ENCODE peak calls at places on chromosomes 4 and X, in six cellular contexts. One of them, this sample, is unnamed.
A peak's percentile ranks its signal among the peaks of the same experiment; 100 is the strongest.

GRCh38 chr4:187149229-187149628 is 425.6 kb upstream of the FAT1 start:
- DNase-seq in choroid plexus epithelial cell: no peak
- DNase-seq in transverse colon: no peak
- DNase-seq in GM19239: no peak
- DNase-seq in putamen: no peak
- DNase-seq in body of pancreas: no peak
- DNase-seq in this sample: no peak

GRCh38 chr4:76003620-76004019 is 3.7 kb downstream of the CXCL9 start:
- DNase-seq in choroid plexus epithelial cell: no peak
- DNase-seq in transverse colon: no peak
- DNase-seq in GM19239: no peak
- DNase-seq in putamen: no peak
- DNase-seq in body of pancreas: no peak
- DNase-seq in this sample: no peak

GRCh38 chrX:39331062-39331704 is 529.9 kb downstream of the MID1IP1 start:
- DNase-seq in choroid plexus epithelial cell: no peak
- DNase-seq in transverse colon: no peak
- DNase-seq in GM19239: no peak
- DNase-seq in putamen: no peak
- DNase-seq in body of pancreas: no peak
- DNase-seq in this sample: no peak

GRCh38 chr4:128551280-128551679 is 258.2 kb upstream of the JADE1 start:
- DNase-seq in choroid plexus epithelial cell: no peak
- DNase-seq in transverse colon: no peak
- DNase-seq in GM19239: no peak
- DNase-seq in putamen: no peak
- DNase-seq in body of pancreas: no peak
- DNase-seq in this sample: no peak

GRCh38 chr4:101660607-101661006 is 129.9 kb upstream of the BANK1 start:
- DNase-seq in choroid plexus epithelial cell: no peak
- DNase-seq in transverse colon: no peak
- DNase-seq in GM19239: no peak
- DNase-seq in putamen: no peak
- DNase-seq in body of pancreas: no peak
- DNase-seq in this sample: no peak

GRCh38 chr4:13656569-13656988 is 29.1 kb upstream of the BOD1L1 start:
- DNase-seq in choroid plexus epithelial cell: peak; percentile 82
- DNase-seq in transverse colon: peak; percentile 54
- DNase-seq in GM19239: peak; percentile 10
- DNase-seq in putamen: peak; percentile 66
- DNase-seq in body of pancreas: peak; percentile 48
- DNase-seq in this sample: no peak

GRCh38 chrX:107940095-107940494 is 42.1 kb downstream of the TEX13B start:
- DNase-seq in choroid plexus epithelial cell: peak; percentile 2
- DNase-seq in transverse colon: no peak
- DNase-seq in GM19239: no peak
- DNase-seq in putamen: no peak
- DNase-seq in body of pancreas: no peak
- DNase-seq in this sample: peak; percentile 47

GRCh38 chr4:161762796-161763195 is 401.0 kb downstream of the FSTL5 start:
- DNase-seq in choroid plexus epithelial cell: peak; percentile 90
- DNase-seq in transverse colon: no peak
- DNase-seq in GM19239: no peak
- DNase-seq in putamen: no peak
- DNase-seq in body of pancreas: no peak
- DNase-seq in this sample: peak; percentile 14

GRCh38 chr4:150367326-150367725 is 214.6 kb upstream of the MAB21L2 start:
- DNase-seq in choroid plexus epithelial cell: no peak
- DNase-seq in transverse colon: no peak
- DNase-seq in GM19239: no peak
- DNase-seq in putamen: no peak
- DNase-seq in body of pancreas: no peak
- DNase-seq in this sample: no peak

GRCh38 chr4:44722001-44722400 is 4.4 kb downstream of the GNPDA2 start:
- DNase-seq in choroid plexus epithelial cell: no peak
- DNase-seq in transverse colon: no peak
- DNase-seq in GM19239: no peak
- DNase-seq in putamen: no peak
- DNase-seq in body of pancreas: no peak
- DNase-seq in this sample: no peak

GRCh38 chr4:112109455-112110425 is 35.5 kb upstream of the FAM241A start:
- DNase-seq in choroid plexus epithelial cell: peak; percentile 51
- DNase-seq in transverse colon: no peak
- DNase-seq in GM19239: no peak
- DNase-seq in putamen: no peak
- DNase-seq in body of pancreas: peak; percentile 14
- DNase-seq in this sample: no peak

GRCh38 chr4:169741569-169741968 is 16.2 kb downstream of the HPF1 start:
- DNase-seq in choroid plexus epithelial cell: no peak
- DNase-seq in transverse colon: no peak
- DNase-seq in GM19239: no peak
- DNase-seq in putamen: no peak
- DNase-seq in body of pancreas: no peak
- DNase-seq in this sample: no peak

GRCh38 chr4:39620551-39620950 is 18.1 kb downstream of the SMIM14 start:
- DNase-seq in choroid plexus epithelial cell: peak; percentile 28
- DNase-seq in transverse colon: no peak
- DNase-seq in GM19239: no peak
- DNase-seq in putamen: no peak
- DNase-seq in body of pancreas: no peak
- DNase-seq in this sample: no peak

GRCh38 chr4:131054489-131055019 is 1958.6 kb downstream of the C4orf33 start:
- DNase-seq in choroid plexus epithelial cell: no peak
- DNase-seq in transverse colon: no peak
- DNase-seq in GM19239: no peak
- DNase-seq in putamen: no peak
- DNase-seq in body of pancreas: peak; percentile 8
- DNase-seq in this sample: peak; percentile 13

GRCh38 chrX:101485212-101486064 is at the start of gene ARMCX4:
- DNase-seq in choroid plexus epithelial cell: peak; percentile 60
- DNase-seq in transverse colon: peak; percentile 18
- DNase-seq in GM19239: no peak
- DNase-seq in putamen: peak; percentile 46
- DNase-seq in body of pancreas: peak; percentile 68
- DNase-seq in this sample: no peak

GRCh38 chr4:17511041-17511949 is 595 bp downstream of the QDPR start:
- DNase-seq in choroid plexus epithelial cell: peak; percentile 56
- DNase-seq in transverse colon: peak; percentile 62
- DNase-seq in GM19239: peak; percentile 32
- DNase-seq in putamen: peak; percentile 53
- DNase-seq in body of pancreas: peak; percentile 55
- DNase-seq in this sample: no peak

GRCh38 chr4:6873792-6874461 is 35.7 kb upstream of the TBC1D14 start:
- DNase-seq in choroid plexus epithelial cell: peak; percentile 83
- DNase-seq in transverse colon: peak; percentile 79
- DNase-seq in GM19239: peak; percentile 54
- DNase-seq in putamen: peak; percentile 62
- DNase-seq in body of pancreas: peak; percentile 72
- DNase-seq in this sample: peak; percentile 21